ENCODE peak calls at places on chromosomes 7 and 10, in seven cellular contexts. W, U, Q, R, I, X and M are unnamed samples. For H3K4me1, the result is how much of the 10 kb centered on the place peaks cover.

GRCh38 chr7:141246426-141246825 is 172.6 kb downstream of the TMEM178B start:
- DNase-seq in U (no peak), X (no peak), R (no peak), I (no peak), Q (no peak), W (no peak), M (no peak)

GRCh38 chr10:22606164-22606614 is 108.2 kb downstream of the PIP4K2A start:
- DNase-seq in W (no peak), R (peak), X (peak), I (peak), U (peak), Q (peak), M (peak)

GRCh38 chr10:78406648-78407008 is 373.0 kb downstream of the RPS24 start:
- DNase-seq in U (no peak), X (no peak), Q (no peak), I (no peak), W (no peak), R (no peak), M (no peak)

GRCh38 chr10:45373783-45374450 is at the start of gene ALOX5:
- DNase-seq in R (no peak), W (peak), X (peak), U (no peak), Q (no peak), I (peak), M (peak)

GRCh38 chr7:100812729-100813128 is 14.6 kb downstream of the EPHB4 start:
- DNase-seq in R (no peak), I (no peak), X (no peak), U (no peak), W (no peak), Q (no peak), M (no peak)

GRCh38 chr7:2800923-2801682 is 43.0 kb downstream of the GNA12 start:
- DNase-seq in I (no peak), X (no peak), R (peak), U (peak), W (peak), Q (peak), M (peak)

GRCh38 chr10:113423877-113424276 is 129.0 kb upstream of the HABP2 start:
- DNase-seq in Q (no peak), R (peak), I (no peak), X (no peak), U (no peak), W (no peak), M (no peak)

GRCh38 chr10:112958275-112958995 is 8.4 kb downstream of the TCF7L2 start:
- DNase-seq in I (no peak), W (no peak), Q (no peak), X (no peak), R (no peak), U (peak), M (no peak)

GRCh38 chr10:121667948-121668335 is 69.7 kb upstream of the FGFR2 start:
- DNase-seq in W (no peak), Q (no peak), U (no peak), X (no peak), I (no peak), R (no peak), M (no peak)

GRCh38 chr7:105649727-105650381 is 68.6 kb upstream of the EFCAB10 start:
- DNase-seq in Q (no peak), U (peak), W (no peak), I (no peak), X (no peak), R (peak), M (no peak)

GRCh38 chr10:63930584-63930983 is 409.4 kb downstream of the REEP3 start:
- DNase-seq in U (no peak), R (no peak), X (no peak), Q (no peak), I (no peak), W (no peak), M (no peak)

GRCh38 chr7:16660702-16661464 is 14.9 kb downstream of the BZW2 start:
- DNase-seq in U (peak), Q (no peak), W (no peak), I (no peak), R (no peak), X (no peak), M (no peak)

GRCh38 chr7:115613836-115614235 is 416.7 kb downstream of the TFEC start:
- DNase-seq in W (no peak), R (no peak), Q (no peak), X (no peak), I (no peak), U (peak), M (no peak)

GRCh38 chr7:47447621-47448349 is 134.1 kb downstream of the TNS3 start:
- DNase-seq in R (no peak), I (no peak), X (no peak), Q (no peak), W (no peak), U (no peak), M (no peak)

GRCh38 chr10:59771162-59771807 is 18.0 kb upstream of the MRLN start:
- DNase-seq in Q (no peak), X (peak), I (no peak), W (no peak), U (no peak), R (no peak), M (no peak)

GRCh38 chr7:37062019-37062418 is 337.7 kb upstream of the AOAH start:
- DNase-seq in W (no peak), U (peak), X (no peak), R (no peak), I (no peak), Q (no peak), M (no peak)

GRCh38 chr10:34905200-34905927 is 90.3 kb upstream of the PARD3 start:
- DNase-seq in W (no peak), I (no peak), Q (no peak), U (no peak), X (no peak), R (peak), M (no peak)

GRCh38 chr10:101047961-101048892 is 13.6 kb upstream of the KAZALD1 start:
- DNase-seq in R (no peak), W (no peak), X (peak), I (no peak), Q (no peak), U (no peak), M (no peak)

GRCh38 chr10:2994562-2994961 is 72.8 kb upstream of the PFKP start:
- DNase-seq in X (no peak), U (peak), R (no peak), Q (no peak), W (no peak), I (no peak), M (no peak)

GRCh38 chr7:15555385-15555859 is 6.4 kb downstream of the AGMO start:
- DNase-seq in X (no peak), R (no peak), I (no peak), W (no peak), U (peak), Q (no peak), M (no peak)

DNA sequence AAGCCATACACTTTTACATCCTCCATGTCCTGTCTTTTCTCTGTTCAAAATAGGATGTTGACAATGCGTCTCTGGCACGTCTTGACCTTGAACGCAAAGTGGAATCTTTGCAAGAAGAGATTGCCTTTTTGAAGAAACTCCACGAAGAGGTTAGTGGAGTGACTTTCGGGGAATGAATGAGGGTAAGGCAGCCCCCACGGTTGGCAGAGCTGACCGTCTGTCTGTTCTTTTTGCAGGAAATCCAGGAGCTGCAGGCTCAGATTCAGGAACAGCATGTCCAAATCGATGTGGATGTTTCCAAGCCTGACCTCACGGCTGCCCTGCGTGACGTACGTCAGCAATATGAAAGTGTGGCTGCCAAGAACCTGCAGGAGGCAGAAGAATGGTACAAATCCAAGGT is 5.5 kb downstream of the VIM start:
- DNase-seq in W (no peak), R (peak), I (no peak), X (peak), U (no peak), Q (no peak), M (peak)
- H3K4me1 ChIP-seq in W (under half), R (half or more), I (under half), X (half or more), U (under half), Q (under half), M (half or more)

GRCh38 chr7:27095897-27096755 is at the start of gene HOXA1:
- DNase-seq in U (peak), I (peak), X (peak), R (peak), Q (peak), W (peak), M (peak)
- TF ChIP-seq POLR2A in U (peak), I (peak), X (peak), R (peak), Q (peak), W (no peak), M (peak)

GRCh38 chr7:159099711-159100231 is 44.9 kb downstream of the VIPR2 start:
- DNase-seq in W (no peak), X (peak), R (peak), Q (no peak), U (no peak), I (no peak), M (no peak)

GRCh38 chr7:159097661-159098423 is 46.8 kb downstream of the VIPR2 start:
- DNase-seq in U (no peak), W (no peak), R (peak), X (peak), Q (no peak), I (no peak), M (no peak)

GRCh38 chr7:159099217-159099655 is 45.4 kb downstream of the VIPR2 start:
- DNase-seq in W (no peak), X (no peak), R (peak), I (no peak), Q (no peak), U (no peak), M (no peak)

GRCh38 chr7:159098795-159099194 is 45.9 kb downstream of the VIPR2 start:
- DNase-seq in I (no peak), U (no peak), X (peak), R (peak), W (no peak), Q (no peak), M (no peak)

GRCh38 chr7:159098424-159098786 is 46.3 kb downstream of the VIPR2 start:
- DNase-seq in R (no peak), I (no peak), X (peak), W (no peak), Q (no peak), U (no peak), M (no peak)
- H3K4me1 ChIP-seq in R (half or more), I (under half), X (under half), W (under half), Q (under half), U (under half), M (under half)

GRCh38 chr10:125132331-125132730 is 28.0 kb downstream of the CTBP2 start:
- DNase-seq in I (no peak), R (no peak), X (no peak), Q (no peak), W (no peak), U (peak), M (no peak)
- TF ChIP-seq POLR2A in I (no peak), R (no peak), X (no peak), Q (no peak), W (no peak), U (no peak), M (no peak)

GRCh38 chr10:109887776-109888175 is 35.5 kb downstream of the XPNPEP1 start:
- DNase-seq in Q (no peak), W (no peak), U (no peak), I (no peak), X (no peak), R (no peak), M (no peak)
- H3K4me1 ChIP-seq in Q (under half), W (under half), U (under half), I (under half), X (under half), R (under half), M (under half)